ENCODE peak calls at places on chromosomes 3 and 15, in four cellular contexts. One of them, this sample, is unnamed.
A peak's percentile ranks its signal among the peaks of the same experiment; 100 is the strongest.

GRCh38 chr3:41200669-41201021 is 1.3 kb downstream of the CTNNB1 start:
- DNase-seq in K562: peak; percentile 54
- DNase-seq in HepG2: peak; percentile 43
- DNase-seq in GM12878: no peak
- DNase-seq in this sample: no peak

GRCh38 chr3:11601446-11602241 is 42.1 kb downstream of the VGLL4 start:
- DNase-seq in HepG2: no peak
- DNase-seq in K562: no peak
- DNase-seq in GM12878: peak; percentile 47
- DNase-seq in this sample: no peak

GRCh38 chr15:87268675-87269074 is 987.9 kb downstream of the NTRK3 start:
- DNase-seq in GM12878: no peak
- DNase-seq in K562: no peak
- DNase-seq in HepG2: no peak
- DNase-seq in this sample: no peak

GRCh38 chr3:39318311-39318710 is 11.2 kb upstream of the CCR8 start:
- DNase-seq in K562: no peak
- DNase-seq in GM12878: no peak
- DNase-seq in HepG2: no peak
- DNase-seq in this sample: no peak

GRCh38 chr3:146468234-146468931 is 978 bp downstream of the PLSCR2 start:
- DNase-seq in GM12878: no peak
- DNase-seq in K562: no peak
- DNase-seq in HepG2: no peak
- DNase-seq in this sample: no peak

GRCh38 chr15:42707873-42708544 is 28.9 kb downstream of the CDAN1 start:
- DNase-seq in GM12878: no peak
- DNase-seq in HepG2: peak; percentile 9
- DNase-seq in K562: no peak
- DNase-seq in this sample: no peak

GRCh38 chr3:126364731-126365301 is 7.6 kb upstream of the KLF15 start:
- DNase-seq in HepG2: no peak
- DNase-seq in GM12878: no peak
- DNase-seq in K562: no peak
- DNase-seq in this sample: no peak

GRCh38 chr15:57892181-57892580 is 173.3 kb downstream of the ALDH1A2 start:
- DNase-seq in GM12878: no peak
- DNase-seq in HepG2: no peak
- DNase-seq in K562: no peak
- DNase-seq in this sample: no peak

GRCh38 chr15:63861946-63862517 is 28.3 kb upstream of the HERC1 start:
- DNase-seq in GM12878: no peak
- DNase-seq in HepG2: no peak
- DNase-seq in K562: no peak
- DNase-seq in this sample: no peak

GRCh38 chr15:58565620-58566019 is 133.8 kb downstream of the LIPC start:
- DNase-seq in HepG2: no peak
- DNase-seq in K562: no peak
- DNase-seq in GM12878: no peak
- DNase-seq in this sample: no peak

GRCh38 chr3:1532935-1533606 is 440.2 kb downstream of the CNTN6 start:
- DNase-seq in K562: no peak
- DNase-seq in HepG2: no peak
- DNase-seq in GM12878: no peak
- DNase-seq in this sample: no peak

GRCh38 chr15:52199271-52199670 is 8.1 kb upstream of the GNB5 start:
- DNase-seq in GM12878: no peak
- DNase-seq in HepG2: no peak
- DNase-seq in K562: no peak
- DNase-seq in this sample: no peak

GRCh38 chr3:52313774-52314188 is 2.3 kb upstream of the DNAH1 start:
- DNase-seq in HepG2: no peak
- DNase-seq in K562: no peak
- DNase-seq in GM12878: peak; percentile 61
- DNase-seq in this sample: no peak

GRCh38 chr3:183328164-183328563 is 75.1 kb downstream of the B3GNT5 start:
- DNase-seq in K562: no peak
- DNase-seq in GM12878: no peak
- DNase-seq in HepG2: no peak
- DNase-seq in this sample: no peak

GRCh38 chr3:8805774-8806173 is 36.4 kb upstream of the OXTR start:
- DNase-seq in GM12878: no peak
- DNase-seq in K562: no peak
- DNase-seq in HepG2: no peak
- DNase-seq in this sample: no peak

GRCh38 chr3:61637088-61638051 is 76.0 kb downstream of the PTPRG start:
- DNase-seq in HepG2: no peak
- DNase-seq in K562: no peak
- DNase-seq in GM12878: peak; percentile 48
- DNase-seq in this sample: peak; percentile 15

GRCh38 chr3:194121881-194122280 is 14.1 kb upstream of the HES1 start:
- DNase-seq in GM12878: no peak
- DNase-seq in HepG2: peak; percentile 82
- DNase-seq in K562: no peak
- DNase-seq in this sample: no peak

GRCh38 chr15:64897345-64897985 is 14.2 kb upstream of the ANKDD1A start:
- DNase-seq in GM12878: no peak
- DNase-seq in K562: no peak
- DNase-seq in HepG2: no peak
- DNase-seq in this sample: no peak

GRCh38 chr15:36291501-36291900 is 287.9 kb upstream of the CDIN1 start:
- DNase-seq in K562: no peak
- DNase-seq in HepG2: no peak
- DNase-seq in GM12878: no peak
- DNase-seq in this sample: no peak

GRCh38 chr15:84886211-84886983 is 1.9 kb downstream of the SLC28A1 start:
- DNase-seq in GM12878: no peak
- DNase-seq in K562: no peak
- DNase-seq in HepG2: peak; percentile 71
- DNase-seq in this sample: no peak

GRCh38 chr3:136898549-136898948 is 36.5 kb downstream of the NCK1 start:
- DNase-seq in GM12878: no peak
- DNase-seq in K562: no peak
- DNase-seq in HepG2: no peak
- DNase-seq in this sample: no peak

GRCh38 chr3:152554980-152555379 is 280.0 kb upstream of the P2RY1 start:
- DNase-seq in K562: no peak
- DNase-seq in GM12878: no peak
- DNase-seq in HepG2: no peak
- DNase-seq in this sample: no peak

GRCh38 chr15:41474941-41475340 is 18.7 kb upstream of the ITPKA start:
- DNase-seq in GM12878: no peak
- DNase-seq in K562: no peak
- DNase-seq in HepG2: no peak
- DNase-seq in this sample: no peak

GRCh38 chr3:155080692-155081091 is 573 bp downstream of the MME start:
- DNase-seq in GM12878: no peak
- DNase-seq in HepG2: no peak
- DNase-seq in K562: no peak
- DNase-seq in this sample: no peak

GRCh38 chr15:23422946-23423708 is 23.9 kb downstream of the GOLGA6L2 start:
- DNase-seq in K562: no peak
- DNase-seq in GM12878: no peak
- DNase-seq in HepG2: peak; percentile 78
- DNase-seq in this sample: no peak

GRCh38 chr15:100438570-100438969 is 90.2 kb downstream of the CERS3 start:
- DNase-seq in GM12878: peak; percentile 5
- DNase-seq in HepG2: no peak
- DNase-seq in K562: no peak
- DNase-seq in this sample: peak; percentile 78

GRCh38 chr3:3080309-3080708 is 29.9 kb downstream of the IL5RA start:
- DNase-seq in HepG2: no peak
- DNase-seq in K562: no peak
- DNase-seq in GM12878: no peak
- DNase-seq in this sample: no peak

DNA sequence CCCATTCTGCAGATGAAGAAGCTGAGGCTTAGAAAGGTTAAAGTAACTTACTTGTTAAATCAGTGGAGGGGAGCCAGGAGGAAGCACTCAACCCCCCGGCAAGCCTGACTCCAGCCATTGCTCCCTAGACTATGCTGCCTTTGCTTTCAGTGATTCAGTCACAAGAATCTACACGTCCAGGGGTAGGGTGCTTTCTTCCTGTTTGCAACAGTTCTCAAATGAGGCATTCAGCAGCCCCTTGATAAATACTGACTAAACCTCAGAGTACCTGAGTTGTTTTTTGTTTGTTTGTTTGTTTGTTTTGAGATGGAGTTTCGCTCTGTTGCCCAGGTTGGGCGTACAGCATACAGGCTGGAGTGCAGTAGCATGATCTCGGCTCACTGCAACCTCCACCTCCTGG is 28.6 kb downstream of the MAGEF1 start:
- DNase-seq in K562: no peak
- DNase-seq in GM12878: no peak
- DNase-seq in HepG2: no peak
- DNase-seq in this sample: no peak
- TF ChIP-seq CTCF in K562: no peak
- TF ChIP-seq CTCF in GM12878: no peak
- TF ChIP-seq CTCF in HepG2: no peak
- TF ChIP-seq CTCF in this sample: no peak

GRCh38 chr15:34001536-34001935 is 33.2 kb downstream of the CHRM5 start:
- DNase-seq in K562: no peak
- DNase-seq in HepG2: no peak
- DNase-seq in GM12878: no peak
- DNase-seq in this sample: no peak
- TF ChIP-seq SIN3A in K562: no peak
- TF ChIP-seq SIN3A in HepG2: no peak
- TF ChIP-seq SIN3A in GM12878: no peak
- TF ChIP-seq SIN3A in this sample: no peak

DNA sequence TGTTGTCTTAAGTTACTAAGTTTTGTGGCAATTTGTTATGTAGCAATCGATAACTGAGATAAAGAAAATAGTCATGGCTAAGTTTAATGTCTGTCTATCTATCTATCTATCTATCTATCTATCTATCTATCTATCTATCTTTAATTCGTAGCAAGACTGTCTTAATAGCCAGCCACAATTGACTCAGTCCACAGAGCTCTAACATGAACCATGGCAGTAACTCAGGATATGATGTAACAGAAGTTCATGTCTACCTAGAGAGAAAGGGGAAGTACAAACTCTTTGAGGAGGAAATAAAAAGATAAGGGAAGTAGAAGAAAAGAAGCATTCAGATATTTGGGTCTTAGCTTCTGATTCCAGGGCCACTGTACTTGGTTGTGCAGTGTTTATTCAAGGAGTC is 61.5 kb upstream of the FNDC3B start:
- DNase-seq in HepG2: no peak
- DNase-seq in GM12878: no peak
- DNase-seq in K562: peak; percentile 38
- DNase-seq in this sample: no peak
- TF ChIP-seq SMC3 in HepG2: no peak
- TF ChIP-seq SMC3 in GM12878: no peak
- TF ChIP-seq SMC3 in K562: no peak
- TF ChIP-seq SMC3 in this sample: no peak

DNA sequence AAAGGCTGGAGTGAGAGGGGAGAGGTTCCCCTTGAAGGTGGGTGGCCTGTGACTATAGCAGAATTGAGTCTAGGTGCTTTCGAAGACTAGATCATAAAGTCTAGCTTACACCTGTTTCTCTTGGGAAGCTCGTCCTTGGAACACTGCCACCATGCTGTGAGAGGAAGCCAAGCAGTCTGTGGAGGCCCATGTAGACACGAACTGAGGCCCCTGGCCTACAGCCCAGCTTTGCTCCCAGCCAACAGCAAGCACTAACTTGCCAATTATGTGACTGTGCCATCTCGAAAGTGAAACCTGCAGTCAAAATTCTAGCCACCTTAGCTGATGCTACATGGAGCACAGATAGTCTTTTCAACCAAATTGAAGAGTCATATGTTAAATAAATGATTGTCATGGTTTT is 190.5 kb upstream of the NECTIN3 start:
- DNase-seq in GM12878: no peak
- DNase-seq in K562: peak; percentile 9
- DNase-seq in HepG2: peak; percentile 63
- DNase-seq in this sample: peak; percentile 25
- TF ChIP-seq CTCF in GM12878: no peak
- TF ChIP-seq CTCF in K562: no peak
- TF ChIP-seq CTCF in HepG2: peak; percentile 66
- TF ChIP-seq CTCF in this sample: peak; percentile 32

This sample was measured in SK-N-SH.